ENCODE peak calls at places on chromosomes 13 and 19, in four cellular contexts. W is astrocyte of the spinal cord, Z is fibroblast of pulmonary artery, T is foreskin fibroblast. U is an unnamed sample.
A peak's percentile ranks its signal among the peaks of the same experiment; 100 is the strongest.

GRCh38 chr13:112177459-112177858 is 110.5 kb downstream of the SOX1 start:
- DNase-seq in T (no peak), W (no peak), Z (no peak), U (no peak)

GRCh38 chr13:25171517-25172302 is at the start of gene AMER2:
- DNase-seq in W (peak; percentile 30), T (peak; percentile 7), Z (peak; percentile 16), U (peak; percentile 54)

GRCh38 chr19:2478324-2478755 is 2.4 kb downstream of the GADD45B start:
- DNase-seq in T (peak; percentile 74), W (peak; percentile 71), Z (peak; percentile 79), U (no peak)

GRCh38 chr19:8208710-8209110 is 460 bp upstream of the CERS4 start:
- DNase-seq in W (no peak), Z (no peak), T (no peak), U (no peak)

GRCh38 chr19:41746593-41747227 is 8.6 kb upstream of the CEACAM6 start:
- DNase-seq in W (peak; percentile 36), Z (peak; percentile 60), T (peak; percentile 23), U (peak; percentile 48)

GRCh38 chr19:2629491-2630351 is 72.8 kb downstream of the GNG7 start:
- DNase-seq in T (no peak), W (no peak), Z (no peak), U (no peak)

GRCh38 chr13:35724480-35724879 is 248.0 kb upstream of the MAB21L1 start:
- DNase-seq in W (peak; percentile 30), T (no peak), Z (no peak), U (no peak)

GRCh38 chr19:3254520-3254919 is 30.1 kb downstream of the CELF5 start:
- DNase-seq in T (no peak), W (no peak), Z (no peak), U (no peak)

GRCh38 chr13:45718063-45718462 is 15.9 kb downstream of the CBY2 start:
- DNase-seq in Z (peak; percentile 23), T (peak; percentile 9), W (peak; percentile 22), U (peak; percentile 71)
- TF ChIP-seq CTCF in Z (peak; percentile 53), T (peak; percentile 56), W (peak; percentile 65), U (peak; percentile 79)

DNA sequence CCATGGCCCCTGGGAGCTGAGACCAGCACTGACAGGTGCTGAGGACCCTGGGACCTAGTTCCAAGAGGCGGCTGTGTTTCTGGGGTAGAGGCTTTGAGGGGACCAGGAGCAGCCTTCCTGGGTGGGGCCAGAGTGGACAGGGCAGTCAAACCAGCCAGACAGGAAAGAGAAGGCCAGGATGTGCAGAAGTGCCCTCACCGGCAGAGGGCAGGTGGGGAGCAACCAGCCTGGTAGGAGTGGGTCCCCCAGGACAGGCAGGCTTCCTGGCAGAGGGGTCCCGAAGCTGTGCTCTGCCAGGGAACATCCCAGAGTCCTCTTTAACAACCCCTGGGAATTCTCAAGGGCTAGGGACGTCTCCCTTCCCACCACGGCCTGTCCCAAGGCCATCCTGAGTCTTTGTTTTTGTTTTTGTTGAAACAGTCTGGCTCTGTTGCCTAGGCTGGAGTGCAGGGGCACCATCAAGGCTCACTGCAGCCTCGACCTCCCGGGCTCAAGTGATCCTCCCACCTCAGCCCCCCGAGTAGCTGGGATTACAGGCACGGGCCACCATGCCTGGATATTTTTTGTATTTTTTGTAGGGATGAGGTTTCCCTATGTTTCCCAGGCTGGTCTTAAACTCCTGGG is 3.0 kb upstream of the HIPK4 start:
- DNase-seq in T (no peak), Z (no peak), W (no peak), U (no peak)
- TF ChIP-seq CTCF in T (peak; percentile 33), Z (peak; percentile 15), W (peak; percentile 31), U (peak; percentile 29)

GRCh38 chr13:46006688-46007452 is 45.7 kb downstream of the ZC3H13 start:
- DNase-seq in Z (no peak), T (no peak), W (no peak), U (no peak)

GRCh38 chr13:46008631-46009030 is 43.9 kb downstream of the ZC3H13 start:
- DNase-seq in W (no peak), Z (no peak), T (no peak), U (no peak)

GRCh38 chr13:46012404-46012803 is 40.1 kb downstream of the ZC3H13 start:
- DNase-seq in Z (no peak), T (no peak), W (no peak), U (no peak)

GRCh38 chr13:46015374-46015773 is 37.2 kb downstream of the ZC3H13 start:
- DNase-seq in W (no peak), Z (no peak), T (no peak), U (no peak)

GRCh38 chr13:46010148-46010547 is 42.4 kb downstream of the ZC3H13 start:
- DNase-seq in Z (peak; percentile 8), W (peak; percentile 4), T (no peak), U (no peak)
- TF ChIP-seq CTCF in Z (peak; percentile 36), W (peak; percentile 42), T (peak; percentile 31), U (peak; percentile 14)

DNA sequence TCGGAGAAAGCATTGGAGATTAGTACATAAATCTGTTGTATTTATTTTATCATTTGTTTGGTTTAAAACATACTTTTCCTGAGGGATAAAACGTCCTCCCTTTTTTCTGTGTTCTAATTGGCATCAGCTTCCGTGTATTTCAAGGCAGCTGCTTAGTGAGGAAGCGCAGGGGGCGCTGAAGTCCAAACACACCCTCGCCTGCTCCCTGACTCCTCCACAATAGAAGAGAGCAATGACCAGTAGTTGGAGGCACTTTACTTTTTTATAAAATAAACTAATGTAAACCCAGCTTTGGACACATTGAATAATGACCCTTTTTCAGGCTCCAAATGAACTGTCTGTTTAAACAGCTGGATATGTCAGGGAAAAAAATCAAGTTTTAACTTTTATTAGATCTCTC is 79.9 kb downstream of the RNASEH2B start:
- DNase-seq in W (peak; percentile 33), Z (peak; percentile 42), T (no peak), U (no peak)
- TF ChIP-seq CTCF in W (peak; percentile 45), Z (peak; percentile 43), T (no peak), U (peak; percentile 2)

GRCh38 chr19:50516859-50517703 is 3.4 kb upstream of the ASPDH start:
- DNase-seq in W (no peak), Z (no peak), T (no peak), U (no peak)

GRCh38 chr19:50517704-50518075 is 4.0 kb upstream of the ASPDH start:
- DNase-seq in T (no peak), Z (no peak), W (no peak), U (no peak)

GRCh38 chr19:50516456-50516855 is 2.7 kb upstream of the ASPDH start:
- DNase-seq in W (no peak), T (no peak), Z (no peak), U (no peak)

GRCh38 chr19:50519006-50519575 is 5.4 kb upstream of the ASPDH start:
- DNase-seq in W (no peak), Z (no peak), T (no peak), U (no peak)

GRCh38 chr19:50518091-50519005 is 4.6 kb upstream of the ASPDH start:
- DNase-seq in W (no peak), T (no peak), Z (no peak), U (no peak)
- TF ChIP-seq CTCF in W (no peak), T (no peak), Z (no peak), U (peak; percentile 0)

GRCh38 chr13:21033224-21033855 is 28.0 kb downstream of the LATS2 start:
- DNase-seq in T (peak; percentile 33), W (peak; percentile 62), Z (peak; percentile 47), U (no peak)

GRCh38 chr13:21037656-21038055 is 23.7 kb downstream of the LATS2 start:
- DNase-seq in W (no peak), T (no peak), Z (no peak), U (no peak)

GRCh38 chr13:21033866-21034601 is 27.4 kb downstream of the LATS2 start:
- DNase-seq in W (peak; percentile 53), Z (no peak), T (peak; percentile 47), U (no peak)

GRCh38 chr13:21032656-21033055 is 28.7 kb downstream of the LATS2 start:
- DNase-seq in T (no peak), Z (no peak), W (no peak), U (no peak)

DNA sequence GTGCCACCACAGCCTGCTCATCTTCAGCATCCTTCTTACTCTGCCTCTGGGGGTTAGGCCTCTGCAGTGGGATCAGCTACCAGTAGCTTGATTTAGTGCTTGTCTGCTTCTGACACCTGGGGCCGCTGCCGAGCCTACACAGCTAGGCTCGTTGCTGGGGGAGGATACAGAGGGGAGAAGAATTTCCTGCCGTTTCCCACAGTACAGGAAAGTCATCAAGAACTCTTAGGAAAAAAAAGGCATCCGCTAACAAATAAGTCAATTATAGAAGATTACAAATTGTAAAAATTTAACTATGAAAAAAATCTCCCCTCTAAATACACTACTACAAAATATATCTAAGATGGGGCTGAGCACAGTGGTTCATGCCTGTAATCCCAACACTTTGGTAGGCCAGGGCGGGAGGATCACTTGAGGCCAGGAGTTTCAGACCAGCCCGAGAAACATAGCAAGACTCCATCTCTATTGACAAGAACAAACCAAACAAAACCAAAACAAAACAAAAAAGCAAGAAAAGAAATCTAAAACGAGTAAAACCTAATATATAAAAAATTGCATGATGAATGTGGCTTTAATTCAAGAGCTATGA is 26.7 kb downstream of the LATS2 start:
- DNase-seq in T (no peak), Z (peak; percentile 71), W (peak; percentile 63), U (no peak)
- TF ChIP-seq CTCF in T (no peak), Z (peak; percentile 46), W (peak; percentile 39), U (peak; percentile 44)

DNA sequence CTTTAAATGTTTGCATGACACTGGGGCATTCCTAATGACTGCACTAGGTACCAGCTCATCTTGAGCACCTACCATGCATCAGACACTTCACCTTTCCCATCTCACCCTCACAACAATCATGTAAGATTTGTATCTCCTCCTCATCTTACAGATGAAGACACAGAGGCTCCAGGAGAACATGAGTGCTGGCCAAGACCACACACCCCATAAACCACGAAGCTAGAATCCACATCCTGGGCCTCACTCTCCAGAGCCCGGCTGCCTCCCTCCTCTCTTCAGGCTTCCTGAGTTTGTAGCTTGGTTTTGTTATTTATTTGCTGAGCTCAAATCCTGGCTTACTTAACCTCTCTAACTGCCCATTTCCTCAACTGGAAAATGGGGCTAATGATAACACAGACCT is 25.9 kb downstream of the FAM216B start:
- DNase-seq in Z (no peak), W (peak; percentile 22), T (no peak), U (no peak)
- TF ChIP-seq CTCF in Z (no peak), W (no peak), T (no peak), U (no peak)

GRCh38 chr19:39935262-39935661 is 828 bp upstream of the FCGBP start:
- DNase-seq in T (no peak), Z (no peak), W (no peak), U (no peak)
- TF ChIP-seq CTCF in T (no peak), Z (no peak), W (no peak), U (no peak)

U was measured in GM13977.